ENCODE peak calls at places on chromosome X, in six cellular contexts. I is putamen; V is CD4-positive, alpha-beta memory T cell; T is stimulated activated CD4-positive, alpha-beta T cell treated with anti-CD3 and anti-CD28 coated beads, Interleukin-15, amount 100 ng/mL, for 24 hours; D is AG20443; E is AG08396. L is an unnamed sample.

GRCh38 chrX:55167124-55167523 is 53.0 kb upstream of the PAGE5 start:
- DNase-seq in E (no peak), I (no peak), D (no peak), T (no peak), V (no peak), L (no peak)

GRCh38 chrX:119417842-119418241 is 18.7 kb downstream of the SLC25A43 start:
- DNase-seq in D (no peak), I (no peak), T (no peak), E (no peak), V (no peak), L (no peak)

GRCh38 chrX:70444326-70445196 is at the start of gene DLG3:
- DNase-seq in T (peak; percentile 46), D (peak; percentile 64), V (no peak), I (peak; percentile 74), E (peak; percentile 77), L (no peak)

GRCh38 chrX:33725556-33726232 is 406.4 kb downstream of the FAM47A start:
- DNase-seq in V (no peak), T (no peak), I (no peak), D (peak; percentile 0), E (no peak), L (peak; percentile 38)

GRCh38 chrX:57353472-57354132 is 67.1 kb downstream of the FAAH2 start:
- DNase-seq in E (no peak), T (no peak), I (no peak), D (no peak), V (no peak), L (no peak)

GRCh38 chrX:23752740-23753435 is 9.8 kb upstream of the ACOT9 start:
- DNase-seq in E (peak; percentile 27), D (peak; percentile 60), V (no peak), T (no peak), I (no peak), L (peak; percentile 26)

GRCh38 chrX:149472620-149473019 is 32.5 kb downstream of the IDS start:
- DNase-seq in D (no peak), E (no peak), V (no peak), I (no peak), T (no peak), L (peak; percentile 28)

GRCh38 chrX:116272328-116272727 is 101.8 kb downstream of the AGTR2 start:
- DNase-seq in E (peak; percentile 47), I (no peak), D (peak; percentile 59), V (no peak), T (no peak), L (peak; percentile 77)

GRCh38 chrX:54786972-54787371 is 11.1 kb downstream of the ITIH6 start:
- DNase-seq in T (peak; percentile 35), E (no peak), V (no peak), I (no peak), D (no peak), L (no peak)

GRCh38 chrX:43973249-43973672 is at the start of gene NDP:
- DNase-seq in T (no peak), V (no peak), D (peak; percentile 13), I (peak; percentile 52), E (no peak), L (no peak)

GRCh38 chrX:110491846-110492620 is 133.4 kb downstream of the RTL9 start:
- DNase-seq in I (no peak), E (no peak), V (no peak), D (no peak), T (no peak), L (no peak)

GRCh38 chrX:38627683-38628082 is 66.3 kb downstream of the TSPAN7 start:
- DNase-seq in T (peak; percentile 13), I (no peak), D (no peak), V (no peak), E (no peak), L (peak; percentile 1)

GRCh38 chrX:33908898-33909297 is 223.2 kb downstream of the FAM47A start:
- DNase-seq in E (no peak), V (no peak), T (no peak), I (no peak), D (no peak), L (no peak)

GRCh38 chrX:152865232-152865920 is 32.5 kb upstream of the ZNF185 start:
- DNase-seq in V (no peak), T (no peak), D (no peak), I (no peak), E (no peak), L (no peak)

L was measured in A172.